ENCODE peak calls at places on chromosomes 3 and 15, in six cellular contexts. G is GM23338, W is NCI-H2081, J is activated B cell treated with CpG ODN at 0.5 μM for 24 hours, Z is AG09319, K is memory B cell. F is an unnamed sample.

GRCh38 chr3:10946526-10946925 is 46.0 kb upstream of the SLC6A1 start:
- DNase-seq in G (no peak), W (no peak), J (no peak), Z (no peak), K (no peak), F (no peak)

GRCh38 chr15:58247803-58248503 is 109.8 kb downstream of the AQP9 start:
- DNase-seq in G (no peak), W (no peak), J (no peak), Z (no peak), K (no peak), F (no peak)

GRCh38 chr3:190209533-190209932 is 88.8 kb upstream of the P3H2 start:
- DNase-seq in G (no peak), W (no peak), J (no peak), Z (no peak), K (no peak), F (no peak)

GRCh38 chr15:78929536-78930264 is 15.1 kb downstream of the CTSH start:
- DNase-seq in G (no peak), W (peak), J (no peak), Z (no peak), K (no peak), F (no peak)

GRCh38 chr3:73832426-73832825 is 207.7 kb upstream of the PDZRN3 start:
- DNase-seq in G (no peak), W (no peak), J (no peak), Z (no peak), K (no peak), F (no peak)

GRCh38 chr3:161559177-161559998 is 62.8 kb downstream of the OTOL1 start:
- DNase-seq in G (peak), W (peak), J (no peak), Z (no peak), K (no peak), F (peak)

GRCh38 chr3:41522620-41523019 is 323.3 kb downstream of the CTNNB1 start:
- DNase-seq in G (no peak), W (no peak), J (no peak), Z (no peak), K (no peak), F (no peak)

GRCh38 chr3:2870714-2871353 is 239.3 kb downstream of the IL5RA start:
- DNase-seq in G (no peak), W (no peak), J (no peak), Z (no peak), K (no peak), F (no peak)

GRCh38 chr3:28972921-28973320 is 307.9 kb upstream of the RBMS3 start:
- DNase-seq in G (no peak), W (no peak), J (no peak), Z (no peak), K (no peak), F (no peak)

GRCh38 chr3:24451461-24452099 is 43.1 kb downstream of the THRB start:
- DNase-seq in G (no peak), W (no peak), J (no peak), Z (no peak), K (no peak), F (no peak)

GRCh38 chr3:187211532-187212274 is 14.4 kb downstream of the RTP1 start:
- DNase-seq in G (no peak), W (no peak), J (no peak), Z (no peak), K (no peak), F (no peak)

GRCh38 chr3:142057331-142057725 is 92.0 kb downstream of the TFDP2 start:
- DNase-seq in G (no peak), W (no peak), J (no peak), Z (no peak), K (no peak), F (no peak)

F was measured in SHP77.